ENCODE peak calls at places on chromosome 4, in six cellular contexts. U is glutamatergic neuron, J is upper lobe of left lung, V is AG04449, C is ovary, Q is cardiac muscle cell. S is an unnamed sample.

GRCh38 chr4:125666635-125667034 is 351.9 kb downstream of the FAT4 start:
- DNase-seq in Q (no peak), V (no peak), J (no peak), U (no peak), C (no peak), S (no peak)

GRCh38 chr4:176534566-176534965 is 214.8 kb downstream of the SPCS3 start:
- DNase-seq in U (no peak), J (no peak), Q (peak), V (peak), C (no peak), S (no peak)

GRCh38 chr4:150297861-150298474 is 219.7 kb downstream of the DCLK2 start:
- DNase-seq in V (no peak), J (no peak), U (peak), Q (peak), C (no peak), S (no peak)

GRCh38 chr4:114304567-114304966 is 294.0 kb upstream of the UGT8 start:
- DNase-seq in U (no peak), V (no peak), Q (no peak), J (no peak), C (no peak), S (no peak)

GRCh38 chr4:66357316-66357715 is 687.0 kb upstream of the EPHA5 start:
- DNase-seq in V (no peak), J (no peak), Q (peak), U (no peak), C (no peak), S (no peak)

GRCh38 chr4:107734120-107734519 is 14.1 kb upstream of the PAPSS1 start:
- DNase-seq in C (no peak), U (no peak), Q (peak), J (no peak), V (no peak), S (no peak)

GRCh38 chr4:164482788-164483187 is 271.1 kb upstream of the SMIM31 start:
- DNase-seq in C (no peak), J (no peak), U (no peak), V (no peak), Q (no peak), S (no peak)

GRCh38 chr4:137283737-137284136 is 248.6 kb downstream of the PCDH18 start:
- DNase-seq in C (no peak), U (no peak), J (no peak), V (no peak), Q (peak), S (no peak)

GRCh38 chr4:142840516-142841123 is 5.5 kb downstream of the INPP4B start:
- DNase-seq in V (no peak), Q (peak), U (no peak), J (no peak), C (no peak), S (no peak)

GRCh38 chr4:159366966-159367365 is 264.1 kb downstream of the RAPGEF2 start:
- DNase-seq in C (no peak), J (no peak), Q (no peak), U (no peak), V (no peak), S (no peak)

GRCh38 chr4:81424336-81424735 is 47.4 kb downstream of the RASGEF1B start:
- DNase-seq in Q (no peak), U (no peak), J (no peak), V (no peak), C (no peak), S (no peak)

GRCh38 chr4:81427605-81427922 is 44.1 kb downstream of the RASGEF1B start:
- DNase-seq in Q (peak), C (no peak), U (no peak), J (no peak), V (no peak), S (no peak)

GRCh38 chr4:81422591-81422990 is 49.1 kb downstream of the RASGEF1B start:
- DNase-seq in V (no peak), J (no peak), C (no peak), U (no peak), Q (no peak), S (no peak)

GRCh38 chr4:81426770-81427604 is 44.7 kb downstream of the RASGEF1B start:
- DNase-seq in Q (no peak), C (no peak), V (no peak), U (no peak), J (no peak), S (no peak)

DNA sequence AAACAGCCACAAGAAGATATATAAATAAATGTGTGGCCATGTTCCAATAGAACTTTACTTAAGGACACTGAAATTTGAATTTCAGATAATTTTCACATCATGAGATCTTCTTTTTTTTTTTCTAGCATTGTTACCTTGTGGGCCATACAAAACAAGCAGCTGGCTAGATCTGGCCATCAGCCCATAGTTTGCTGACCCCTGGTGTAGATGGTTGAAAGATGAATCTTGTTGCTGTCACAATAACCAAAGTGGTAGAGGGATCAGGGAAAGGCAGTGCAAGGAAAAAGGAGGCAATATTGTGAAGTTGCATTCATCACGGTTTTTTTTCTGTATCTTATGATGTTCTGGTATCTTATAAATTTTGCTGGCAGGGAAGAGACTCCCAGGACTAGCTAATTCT is 46.6 kb downstream of the RASGEF1B start:
- DNase-seq in V (no peak), J (no peak), C (no peak), Q (no peak), U (no peak), S (no peak)
- TF ChIP-seq CTCF in V (no peak), J (no peak), C (no peak), Q (no peak), U (no peak), S (no peak)

DNA sequence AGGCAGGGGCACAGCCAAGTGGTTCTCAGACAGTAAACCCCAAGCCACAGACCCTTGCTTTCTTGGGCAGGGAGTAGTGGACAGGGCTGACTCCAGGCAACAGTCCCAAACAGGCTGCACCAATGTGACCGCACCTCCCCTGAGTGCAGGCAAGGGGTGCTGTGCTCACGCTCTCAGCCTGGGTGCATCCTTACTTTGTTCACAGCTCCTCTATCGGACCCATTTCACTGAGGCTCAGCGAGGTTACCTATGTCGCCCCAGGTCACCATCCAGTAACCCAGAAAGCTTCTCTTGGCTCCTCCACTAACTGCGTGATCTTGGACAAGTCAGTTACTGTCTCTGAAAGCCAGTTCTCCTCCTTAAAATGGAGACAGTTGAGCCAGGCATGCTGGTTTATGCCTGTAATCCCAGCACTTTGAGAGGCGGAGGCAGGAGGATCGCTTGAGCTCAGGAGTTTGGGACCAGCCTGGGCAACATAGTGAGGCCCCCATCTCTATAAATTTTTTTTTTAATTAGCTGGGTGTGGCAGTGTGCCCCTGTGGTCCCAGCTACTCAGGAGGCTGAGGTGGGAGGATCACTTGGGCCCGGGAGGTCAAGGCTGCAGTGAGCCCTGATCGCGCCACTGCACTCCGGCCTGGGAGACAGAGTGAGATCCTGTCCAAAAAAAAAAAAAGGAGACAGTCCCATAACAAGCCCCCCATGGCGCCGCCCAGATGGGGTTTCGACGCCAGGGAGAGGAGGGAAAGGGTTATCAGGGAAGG is 823 bp upstream of the MAN2B2 start:
- DNase-seq in C (no peak), Q (no peak), U (no peak), J (no peak), V (no peak), S (no peak)
- TF ChIP-seq CTCF in C (no peak), Q (no peak), U (no peak), J (no peak), V (no peak), S (no peak)

DNA sequence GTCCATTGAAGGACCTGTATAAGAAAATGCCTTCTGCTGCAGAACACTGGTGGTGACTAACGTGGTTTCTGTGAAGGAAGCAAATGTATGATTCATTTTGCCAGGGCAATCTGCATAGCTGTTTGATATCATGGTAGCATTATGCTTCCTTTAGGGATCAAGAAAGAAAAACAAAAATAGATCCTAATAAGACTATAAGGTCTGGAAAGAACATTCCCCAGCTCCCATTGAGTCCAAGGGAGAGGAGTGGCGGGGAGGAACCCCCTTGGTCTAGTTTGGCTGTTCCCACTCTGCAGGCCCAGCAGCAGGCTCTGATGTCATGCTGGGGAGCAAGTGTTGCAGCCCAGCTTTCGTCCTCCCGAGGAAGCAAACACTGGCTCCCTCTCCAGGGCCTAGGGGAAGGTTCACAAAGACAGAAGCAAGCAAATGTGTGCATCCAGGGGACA is 154.5 kb upstream of the GALNT7 start:
- DNase-seq in U (peak), V (no peak), J (no peak), C (no peak), Q (peak), S (no peak)
- TF ChIP-seq CTCF in U (no peak), V (peak), J (no peak), C (no peak), Q (peak), S (peak)

DNA sequence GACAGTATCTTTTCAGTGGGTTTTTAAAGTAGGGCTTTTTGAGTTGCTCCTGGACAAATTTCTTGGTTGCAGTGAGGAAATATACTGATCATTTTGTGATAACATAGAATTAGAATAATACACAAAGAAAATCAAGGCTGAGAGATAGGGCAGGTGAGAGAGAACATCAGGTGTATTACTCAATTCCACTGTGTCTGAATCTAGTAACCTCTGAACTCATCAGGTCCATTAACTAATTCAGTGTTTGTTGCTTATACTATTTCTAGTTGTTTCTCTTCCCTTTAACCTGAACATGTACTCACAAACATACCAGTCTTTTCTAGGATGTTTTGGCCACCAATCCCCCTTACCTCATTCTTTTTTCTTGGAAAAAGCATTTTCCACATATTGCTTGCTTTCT is 470.5 kb upstream of the IGFBP7 start:
- DNase-seq in U (no peak), Q (no peak), C (no peak), V (no peak), J (no peak), S (no peak)
- TF ChIP-seq CTCF in U (no peak), Q (no peak), C (no peak), V (no peak), J (no peak), S (no peak)

GRCh38 chr4:3193531-3194203 is 55.3 kb upstream of the MSANTD1 start:
- DNase-seq in U (no peak), V (no peak), C (no peak), J (no peak), Q (peak), S (no peak)
- TF ChIP-seq CTCF in U (no peak), V (peak), C (no peak), J (no peak), Q (peak), S (peak)

DNA sequence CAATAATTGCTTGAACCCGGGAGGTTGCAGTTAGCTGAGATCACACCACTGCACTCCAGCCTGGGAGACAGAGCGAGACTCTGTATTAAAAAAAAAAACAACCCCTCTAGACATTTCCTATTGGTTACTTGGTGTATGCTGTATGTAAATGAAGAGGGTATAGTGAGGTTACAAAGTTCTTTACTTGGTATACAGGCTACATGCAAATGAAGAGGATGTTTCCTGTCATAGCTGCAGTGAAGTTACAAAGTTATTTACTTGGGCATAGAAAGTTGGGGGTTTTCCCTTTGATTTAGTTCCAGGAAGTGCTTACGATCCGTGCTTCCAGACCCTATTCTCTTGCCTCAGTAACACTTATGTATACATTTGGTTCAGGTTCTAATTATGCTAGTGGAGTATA is 38.4 kb upstream of the CLNK start:
- DNase-seq in U (no peak), V (no peak), Q (no peak), J (no peak), C (no peak), S (no peak)
- TF ChIP-seq CTCF in U (no peak), V (no peak), Q (no peak), J (no peak), C (no peak), S (no peak)

GRCh38 chr4:119039779-119040178 is 95.9 kb upstream of the MYOZ2 start:
- DNase-seq in V (no peak), J (peak), U (peak), C (no peak), Q (no peak), S (no peak)
- TF ChIP-seq CTCF in V (peak), J (no peak), U (no peak), C (no peak), Q (no peak), S (no peak)

DNA sequence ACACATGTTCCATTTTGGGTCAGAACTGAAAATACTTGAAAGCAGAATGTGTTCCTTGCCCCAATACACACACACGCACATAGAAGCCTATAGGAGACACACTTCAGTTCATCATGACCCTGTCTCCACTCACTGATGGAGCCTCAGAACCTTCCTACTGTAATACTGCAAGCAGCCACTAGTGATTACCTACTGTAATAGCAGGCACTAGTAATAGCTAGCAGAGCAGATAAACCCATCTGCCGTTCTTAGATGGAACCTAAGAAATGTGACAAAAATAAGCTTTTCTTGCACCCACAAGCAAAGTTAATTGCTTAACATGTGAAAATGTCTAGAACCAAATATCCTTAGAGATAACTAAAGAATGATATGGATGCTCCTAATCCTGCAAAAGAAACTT is 13.6 kb downstream of the AMTN start:
- DNase-seq in U (no peak), J (no peak), V (no peak), Q (no peak), C (no peak), S (no peak)
- TF ChIP-seq CTCF in U (peak), J (no peak), V (no peak), Q (no peak), C (no peak), S (no peak)

GRCh38 chr4:7761312-7761711 is 178.3 kb downstream of the AFAP1 start:
- DNase-seq in C (no peak), U (no peak), V (no peak), Q (no peak), J (no peak), S (no peak)
- TF ChIP-seq CTCF in C (no peak), U (no peak), V (no peak), Q (no peak), J (no peak), S (no peak)